ENCODE peak calls at places on chromosomes 7 and 10, in seven cellular contexts. U is activated naive CD4-positive, alpha-beta T cell treated with anti-CD3 and anti-CD28 coated beads for 36 hours; K is Panc1; A is fibroblast of the conjunctiva; V is lung microvascular endothelial cell; L is heart left ventricle; E is NCI-H2081. Y is an unnamed sample.

GRCh38 chr10:71293446-71294090 is 25.5 kb upstream of the SLC29A3 start:
- DNase-seq in V (no peak), U (no peak), A (no peak), K (no peak), E (no peak), L (no peak), Y (no peak)

GRCh38 chr10:111148440-111148839 is 71.6 kb downstream of the ADRA2A start:
- DNase-seq in A (no peak), K (no peak), V (no peak), U (no peak), E (no peak), L (no peak), Y (no peak)

GRCh38 chr7:37986780-37987380 is 66.4 kb downstream of the EPDR1 start:
- DNase-seq in V (no peak), K (no peak), E (no peak), A (no peak), L (no peak), U (no peak), Y (no peak)

GRCh38 chr7:34844401-34844800 is 186.4 kb downstream of the NPSR1 start:
- DNase-seq in U (no peak), E (no peak), K (no peak), V (no peak), L (no peak), A (no peak), Y (no peak)

GRCh38 chr10:124708246-124708779 is 35.9 kb downstream of the FAM53B start:
- DNase-seq in U (no peak), E (peak), K (no peak), A (no peak), L (no peak), V (no peak), Y (no peak)

GRCh38 chr10:133309720-133310398 is 1.1 kb downstream of the ZNF511 start:
- DNase-seq in K (no peak), L (no peak), U (no peak), V (no peak), E (peak), A (no peak), Y (no peak)

GRCh38 chr10:124601431-124602120 is 140.0 kb downstream of the LHPP start:
- DNase-seq in L (no peak), A (no peak), V (no peak), E (no peak), K (no peak), U (no peak), Y (no peak)

GRCh38 chr7:87059525-87060287 is at the start of gene ELAPOR2:
- DNase-seq in K (no peak), A (peak), V (peak), L (peak), E (peak), U (peak), Y (peak)

GRCh38 chr10:44968101-44968886 is 8.7 kb downstream of the RASSF4 start:
- DNase-seq in E (no peak), K (no peak), U (peak), A (no peak), V (no peak), L (peak), Y (peak)

GRCh38 chr10:72001026-72001380 is 36.8 kb downstream of the CHST3 start:
- DNase-seq in U (no peak), K (no peak), V (peak), E (no peak), L (no peak), A (no peak), Y (no peak)

GRCh38 chr7:108515013-108515412 is 10.9 kb downstream of the PNPLA8 start:
- DNase-seq in K (no peak), U (no peak), E (no peak), V (no peak), A (peak), L (no peak), Y (no peak)

GRCh38 chr10:47164126-47164799 is 135.7 kb upstream of the GDF10 start:
- DNase-seq in U (no peak), E (no peak), L (no peak), K (no peak), A (no peak), V (no peak), Y (no peak)

GRCh38 chr10:102004376-102004775 is 51.6 kb downstream of the ARMH3 start:
- DNase-seq in A (peak), E (no peak), L (no peak), K (no peak), V (no peak), U (no peak), Y (no peak)

GRCh38 chr7:64875258-64875657 is 27.8 kb upstream of the ZNF273 start:
- DNase-seq in A (no peak), V (no peak), K (no peak), E (no peak), U (no peak), L (no peak), Y (no peak)

GRCh38 chr10:85402541-85402940 is 964.1 kb downstream of the GRID1 start:
- DNase-seq in L (no peak), E (no peak), U (no peak), V (no peak), A (no peak), K (no peak), Y (no peak)

Y was measured in activated CD8-positive, alpha-beta T cell treated with anti-CD3 and anti-CD28 coated beads for 36 hours.